ENCODE peak calls at places on chromosomes 1 and 21, in eight cellular contexts. B is HCT116, R is hepatocyte, F is heart right ventricle, M is PC-9, Y is thoracic aorta, I is endothelial cell, N is endothelial cell of umbilical vein. U is an unnamed sample.

GRCh38 chr1:158060001-158060400 is 66.6 kb downstream of the KIRREL1 start:
- DNase-seq in M (no peak), F (no peak), Y (no peak), I (peak; percentile 44), N (no peak), B (no peak), R (no peak), U (no peak)

GRCh38 chr1:38708701-38709258 is 150.8 kb downstream of the RRAGC start:
- DNase-seq in Y (no peak), M (no peak), B (no peak), I (no peak), N (no peak), F (no peak), R (no peak), U (no peak)

GRCh38 chr21:25566645-25567044 is 40.6 kb downstream of the MRPL39 start:
- DNase-seq in M (no peak), Y (no peak), F (no peak), B (no peak), N (no peak), I (no peak), R (no peak), U (no peak)

GRCh38 chr21:32306021-32306780 is 7.5 kb downstream of the MRAP start:
- DNase-seq in N (peak; percentile 25), R (no peak), F (no peak), B (no peak), M (no peak), I (peak; percentile 89), Y (no peak), U (peak; percentile 17)

GRCh38 chr1:170162385-170163226 is 16.8 kb downstream of the NTMT2 start:
- DNase-seq in F (no peak), I (peak; percentile 4), Y (peak; percentile 22), B (no peak), M (no peak), R (peak; percentile 63), N (peak; percentile 2), U (no peak)

GRCh38 chr1:22319608-22320007 is 132.0 kb upstream of the ZBTB40 start:
- DNase-seq in I (no peak), B (no peak), Y (no peak), M (no peak), R (no peak), N (no peak), F (no peak), U (no peak)

GRCh38 chr1:117176579-117176978 is 34.1 kb downstream of the VTCN1 start:
- DNase-seq in Y (no peak), R (no peak), B (no peak), N (no peak), I (no peak), M (no peak), F (no peak), U (no peak)

GRCh38 chr1:206757524-206758266 is 12.9 kb upstream of the IL19 start:
- DNase-seq in B (no peak), N (no peak), Y (no peak), R (no peak), M (no peak), I (no peak), F (no peak), U (no peak)

GRCh38 chr1:54403808-54404261 is 2.4 kb downstream of the SSBP3 start:
- DNase-seq in N (peak; percentile 62), F (no peak), I (no peak), R (no peak), B (no peak), Y (no peak), M (no peak), U (no peak)

GRCh38 chr21:17340081-17340480 is 172.8 kb upstream of the CXADR start:
- DNase-seq in Y (no peak), R (no peak), M (no peak), I (no peak), B (no peak), F (no peak), N (no peak), U (no peak)

GRCh38 chr1:170253180-170253579 is 107.4 kb downstream of the NTMT2 start:
- DNase-seq in B (no peak), F (no peak), N (no peak), M (no peak), I (no peak), R (no peak), Y (no peak), U (no peak)

GRCh38 chr1:13781907-13782633 is 82.1 kb downstream of the PRDM2 start:
- DNase-seq in B (no peak), Y (no peak), I (no peak), M (no peak), R (no peak), F (no peak), N (no peak), U (no peak)

GRCh38 chr1:213171711-213172110 is 120.7 kb downstream of the RPS6KC1 start:
- DNase-seq in M (no peak), F (no peak), I (no peak), N (no peak), B (no peak), Y (no peak), R (no peak), U (no peak)

GRCh38 chr1:179930867-179931266 is 23.7 kb upstream of the CEP350 start:
- DNase-seq in N (no peak), Y (no peak), M (no peak), F (no peak), I (no peak), B (no peak), R (peak; percentile 58), U (no peak)

GRCh38 chr21:15164678-15165303 is 100.0 kb upstream of the NRIP1 start:
- DNase-seq in N (no peak), R (peak; percentile 59), F (no peak), I (no peak), B (no peak), Y (no peak), M (peak; percentile 30), U (no peak)

GRCh38 chr1:7857951-7858350 is 5.1 kb upstream of the UTS2 start:
- DNase-seq in I (no peak), Y (no peak), F (no peak), B (no peak), R (no peak), M (no peak), N (no peak), U (no peak)

GRCh38 chr1:153434746-153435455 is 18.6 kb downstream of the S100A7A start:
- DNase-seq in B (no peak), F (no peak), Y (no peak), N (no peak), M (no peak), R (no peak), I (no peak), U (no peak)

GRCh38 chr1:185670187-185670627 is 64.0 kb upstream of the HMCN1 start:
- DNase-seq in I (peak; percentile 49), M (peak; percentile 17), R (peak; percentile 62), Y (no peak), B (no peak), N (peak; percentile 74), F (no peak), U (no peak)

GRCh38 chr1:100076744-100077143 is 56.0 kb downstream of the SASS6 start:
- DNase-seq in M (no peak), B (no peak), N (peak; percentile 39), I (no peak), Y (no peak), F (no peak), R (no peak), U (no peak)

GRCh38 chr1:56389813-56390539 is 189.4 kb downstream of the PLPP3 start:
- DNase-seq in F (no peak), M (peak; percentile 71), N (no peak), Y (no peak), I (no peak), B (no peak), R (no peak), U (no peak)

GRCh38 chr1:20719261-20719660 is 1.5 kb upstream of the KIF17 start:
- DNase-seq in R (no peak), M (no peak), B (no peak), N (no peak), I (no peak), Y (no peak), F (no peak), U (no peak)

DNA sequence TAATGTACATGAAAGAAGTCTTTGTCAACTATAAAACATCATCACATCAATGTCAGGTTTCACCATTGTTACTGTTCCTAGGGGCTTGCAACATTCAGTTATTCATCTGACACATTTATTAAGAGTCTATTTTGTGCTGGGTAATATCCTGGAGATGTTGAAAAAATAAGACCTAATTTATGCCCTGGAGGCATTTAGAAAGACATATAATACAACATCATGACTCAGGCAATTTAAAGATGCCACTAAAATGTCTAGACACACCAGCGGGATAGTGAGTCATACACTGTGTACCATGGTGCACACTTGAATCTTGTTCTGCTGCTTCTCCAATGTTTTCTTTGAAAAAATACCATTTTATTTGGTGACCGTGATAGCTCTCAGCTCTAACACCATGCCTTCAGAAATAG is 19.1 kb downstream of the DPT start:
- DNase-seq in R (peak; percentile 60), B (peak; percentile 23), Y (no peak), F (no peak), M (peak; percentile 50), N (no peak), I (no peak), U (no peak)
- TF ChIP-seq CTCF in R (no peak), B (no peak), Y (no peak), F (no peak), M (no peak), N (no peak), I (no peak), U (no peak)

GRCh38 chr1:112146201-112146715 is 156.8 kb upstream of the KCND3 start:
- DNase-seq in N (no peak), F (no peak), M (no peak), Y (no peak), R (no peak), B (no peak), I (no peak), U (no peak)

GRCh38 chr1:112141301-112141700 is 151.8 kb upstream of the KCND3 start:
- DNase-seq in M (no peak), F (no peak), R (no peak), N (no peak), B (no peak), I (no peak), Y (no peak), U (no peak)

GRCh38 chr1:112141923-112142322 is 152.5 kb upstream of the KCND3 start:
- DNase-seq in F (no peak), R (no peak), B (no peak), I (no peak), Y (no peak), M (no peak), N (no peak), U (no peak)

GRCh38 chr1:112143871-112144441 is 154.5 kb upstream of the KCND3 start:
- DNase-seq in Y (no peak), F (no peak), N (no peak), M (no peak), R (no peak), B (no peak), I (no peak), U (no peak)

GRCh38 chr1:112144738-112145426 is 155.4 kb upstream of the KCND3 start:
- DNase-seq in N (no peak), M (no peak), F (peak; percentile 18), B (no peak), I (no peak), R (no peak), Y (no peak), U (no peak)
- TF ChIP-seq CTCF in N (no peak), M (no peak), F (no peak), B (no peak), I (no peak), R (no peak), Y (no peak), U (no peak)

GRCh38 chr1:79874289-79874688 is 867.8 kb upstream of the ADGRL4 start:
- DNase-seq in B (no peak), F (no peak), N (no peak), R (no peak), M (no peak), I (no peak), Y (no peak), U (no peak)
- TF ChIP-seq CTCF in B (no peak), F (no peak), N (no peak), R (no peak), M (no peak), I (no peak), Y (no peak), U (no peak)

GRCh38 chr1:240189386-240189989 is 97.8 kb downstream of the FMN2 start:
- DNase-seq in I (peak; percentile 44), M (peak; percentile 18), R (peak; percentile 73), F (no peak), N (peak; percentile 43), B (no peak), Y (no peak), U (peak; percentile 18)
- TF ChIP-seq CTCF in I (peak; percentile 94), M (peak; percentile 78), R (peak; percentile 79), F (peak; percentile 66), N (peak; percentile 63), B (peak; percentile 62), Y (peak; percentile 37), U (peak; percentile 88)

U was measured in progenitor cell of endocrine pancreas.